ENCODE peak calls at places on chromosome 21, in nine cellular contexts. F, M, Z, D, B, P, K, T and I are unnamed samples.
A peak's percentile ranks its signal among the peaks of the same experiment; 100 is the strongest.

GRCh38 chr21:45386728-45387371 is 18.1 kb upstream of the COL18A1 start:
- DNase-seq in F (no peak), B (peak; percentile 58), M (peak; percentile 88), Z (no peak), T (no peak), K (peak; percentile 99), D (no peak), P (no peak), I (peak; percentile 79)

GRCh38 chr21:42925114-42925907 is at the start of gene ERVH48-1:
- DNase-seq in F (no peak), M (no peak), K (no peak), Z (no peak), D (no peak), T (no peak), P (peak; percentile 2), B (no peak), I (peak; percentile 51)

GRCh38 chr21:36647279-36648093 is 51.4 kb upstream of the SIM2 start:
- DNase-seq in K (peak; percentile 69), Z (no peak), D (no peak), F (no peak), P (no peak), M (peak; percentile 52), B (no peak), T (no peak), I (no peak)

GRCh38 chr21:26881504-26882228 is 36.5 kb upstream of the ADAMTS1 start:
- DNase-seq in T (no peak), B (no peak), F (no peak), K (peak; percentile 52), P (no peak), Z (no peak), M (peak; percentile 63), D (no peak), I (no peak)

GRCh38 chr21:42637602-42638041 is 15.8 kb upstream of the PDE9A start:
- DNase-seq in M (no peak), D (no peak), T (no peak), K (no peak), B (no peak), Z (no peak), P (no peak), F (no peak), I (no peak)

GRCh38 chr21:38626311-38626710 is 128.0 kb upstream of the ERG start:
- DNase-seq in D (no peak), P (no peak), F (no peak), B (no peak), M (no peak), T (no peak), Z (no peak), K (no peak), I (no peak)

GRCh38 chr21:36849461-36849860 is 117.0 kb downstream of the HLCS start:
- DNase-seq in D (no peak), K (no peak), T (no peak), P (no peak), F (no peak), B (no peak), M (no peak), Z (no peak), I (no peak)

GRCh38 chr21:40602105-40602504 is 244.9 kb downstream of the DSCAM start:
- DNase-seq in T (no peak), K (no peak), F (no peak), P (no peak), Z (no peak), B (no peak), M (no peak), D (no peak), I (no peak)

GRCh38 chr21:21845901-21846396 is 847.7 kb downstream of the NCAM2 start:
- DNase-seq in P (no peak), F (no peak), M (no peak), D (no peak), Z (no peak), K (no peak), B (no peak), T (no peak), I (no peak)

GRCh38 chr21:19010996-19011395 is 607.4 kb upstream of the TMPRSS15 start:
- DNase-seq in Z (no peak), P (no peak), M (no peak), D (no peak), B (no peak), F (no peak), K (no peak), T (no peak), I (no peak)

GRCh38 chr21:44609193-44609592 is 2.7 kb upstream of the KRTAP10-8 start:
- DNase-seq in K (no peak), M (no peak), Z (no peak), D (no peak), P (no peak), F (no peak), T (no peak), B (no peak), I (no peak)

GRCh38 chr21:26761174-26761915 is 83.9 kb downstream of the ADAMTS1 start:
- DNase-seq in B (no peak), K (peak; percentile 78), M (no peak), Z (no peak), P (no peak), D (no peak), T (no peak), F (no peak), I (no peak)

GRCh38 chr21:44670642-44671432 is 4.1 kb upstream of the KRTAP12-2 start:
- DNase-seq in M (no peak), T (no peak), B (peak; percentile 38), K (no peak), P (no peak), F (no peak), Z (no peak), D (no peak), I (peak; percentile 63)

GRCh38 chr21:45801989-45802388 is 158.5 kb downstream of the PCBP3 start:
- DNase-seq in T (no peak), P (no peak), B (no peak), M (no peak), Z (no peak), F (no peak), D (no peak), K (no peak), I (no peak)

GRCh38 chr21:41877901-41878830 is 978 bp downstream of the PRDM15 start:
- DNase-seq in T (no peak), K (peak; percentile 71), Z (no peak), P (peak; percentile 17), B (peak; percentile 76), F (peak; percentile 40), D (peak; percentile 3), M (peak; percentile 29), I (no peak)

GRCh38 chr21:30426732-30427131 is 1.0 kb upstream of the KRTAP13-3 start:
- DNase-seq in P (no peak), M (no peak), B (no peak), D (no peak), T (no peak), Z (no peak), F (no peak), K (no peak), I (no peak)

GRCh38 chr21:25790122-25790951 is 55.6 kb downstream of the GABPA start:
- DNase-seq in Z (no peak), K (peak; percentile 49), M (peak; percentile 82), B (no peak), F (no peak), T (no peak), D (no peak), P (no peak), I (no peak)

GRCh38 chr21:32256873-32257620 is 21.8 kb downstream of the MIS18A start:
- DNase-seq in F (no peak), K (peak; percentile 92), P (no peak), T (no peak), B (no peak), M (peak; percentile 90), Z (no peak), D (no peak), I (no peak)

GRCh38 chr21:37074195-37074510 is 1.1 kb downstream of the TTC3 start:
- DNase-seq in K (peak; percentile 33), P (no peak), Z (no peak), M (no peak), B (no peak), D (no peak), F (no peak), T (no peak), I (no peak)

GRCh38 chr21:28762357-28762735 is 230.3 kb downstream of the LTN1 start:
- DNase-seq in Z (no peak), F (no peak), P (no peak), B (no peak), T (no peak), K (no peak), D (no peak), M (no peak), I (no peak)